ENCODE peak calls at places on chromosomes 12 and 14, in ten cellular contexts. D, E, H, X, C, W, S, L, K and V are unnamed samples.

GRCh38 chr12:3698218-3698974 is 54.5 kb downstream of the CRACR2A start:
- DNase-seq in D (no peak), E (no peak), H (no peak), X (peak; percentile 91), C (peak; percentile 93), W (no peak), S (no peak), L (peak; percentile 96), K (no peak), V (no peak)

GRCh38 chr12:49933793-49934192 is 16.7 kb upstream of the AQP2 start:
- DNase-seq in D (no peak), E (no peak), H (no peak), X (no peak), C (peak; percentile 36), W (no peak), S (no peak), L (peak; percentile 58), K (no peak), V (no peak)

GRCh38 chr14:35416108-35416750 is 11.7 kb upstream of the NFKBIA start:
- DNase-seq in D (no peak), E (peak; percentile 65), H (no peak), X (no peak), C (no peak), W (no peak), S (peak; percentile 54), L (no peak), K (no peak), V (no peak)

GRCh38 chr14:87628129-87628528 is 364.9 kb downstream of the GALC start:
- DNase-seq in D (peak; percentile 91), E (no peak), H (peak; percentile 52), X (no peak), C (no peak), W (peak; percentile 74), S (peak; percentile 41), L (peak; percentile 48), K (peak; percentile 27), V (no peak)

GRCh38 chr14:57866199-57866755 is 385 bp upstream of the SLC35F4 start:
- DNase-seq in D (no peak), E (no peak), H (no peak), X (no peak), C (no peak), W (no peak), S (no peak), L (no peak), K (no peak), V (no peak)

GRCh38 chr12:47757840-47758583 is 668 bp downstream of the RAPGEF3 start:
- DNase-seq in D (peak; percentile 72), E (no peak), H (no peak), X (no peak), C (no peak), W (no peak), S (no peak), L (no peak), K (no peak), V (no peak)

GRCh38 chr14:99660794-99661193 is 15.9 kb downstream of the HHIPL1 start:
- DNase-seq in D (peak; percentile 65), E (no peak), H (no peak), X (no peak), C (no peak), W (no peak), S (no peak), L (no peak), K (no peak), V (no peak)

GRCh38 chr14:68146812-68147211 is 327.2 kb downstream of the RAD51B start:
- DNase-seq in D (peak; percentile 78), E (no peak), H (peak; percentile 45), X (peak; percentile 67), C (peak; percentile 94), W (peak; percentile 38), S (no peak), L (peak; percentile 96), K (no peak), V (no peak)

GRCh38 chr12:96398422-96399080 is 1.7 kb downstream of the CDK17 start:
- DNase-seq in D (peak; percentile 29), E (no peak), H (no peak), X (no peak), C (no peak), W (no peak), S (peak; percentile 13), L (no peak), K (no peak), V (no peak)

GRCh38 chr12:132327351-132328171 is 1.8 kb downstream of the GALNT9 start:
- DNase-seq in D (peak; percentile 62), E (no peak), H (peak; percentile 48), X (peak; percentile 28), C (peak; percentile 88), W (peak; percentile 41), S (no peak), L (peak; percentile 86), K (no peak), V (peak; percentile 77)

GRCh38 chr12:102948941-102949352 is 8.5 kb upstream of the ASCL1 start:
- DNase-seq in D (peak; percentile 51), E (peak; percentile 70), H (peak; percentile 66), X (peak; percentile 40), C (peak; percentile 53), W (peak; percentile 40), S (peak; percentile 59), L (peak; percentile 65), K (no peak), V (peak; percentile 59)

GRCh38 chr14:66982247-66982646 is 207.0 kb upstream of the GARIN2 start:
- DNase-seq in D (no peak), E (no peak), H (no peak), X (no peak), C (no peak), W (no peak), S (no peak), L (no peak), K (no peak), V (no peak)

GRCh38 chr14:78445275-78445674 is 275.1 kb downstream of the NRXN3 start:
- DNase-seq in D (no peak), E (no peak), H (no peak), X (no peak), C (no peak), W (no peak), S (no peak), L (no peak), K (no peak), V (no peak)

DNA sequence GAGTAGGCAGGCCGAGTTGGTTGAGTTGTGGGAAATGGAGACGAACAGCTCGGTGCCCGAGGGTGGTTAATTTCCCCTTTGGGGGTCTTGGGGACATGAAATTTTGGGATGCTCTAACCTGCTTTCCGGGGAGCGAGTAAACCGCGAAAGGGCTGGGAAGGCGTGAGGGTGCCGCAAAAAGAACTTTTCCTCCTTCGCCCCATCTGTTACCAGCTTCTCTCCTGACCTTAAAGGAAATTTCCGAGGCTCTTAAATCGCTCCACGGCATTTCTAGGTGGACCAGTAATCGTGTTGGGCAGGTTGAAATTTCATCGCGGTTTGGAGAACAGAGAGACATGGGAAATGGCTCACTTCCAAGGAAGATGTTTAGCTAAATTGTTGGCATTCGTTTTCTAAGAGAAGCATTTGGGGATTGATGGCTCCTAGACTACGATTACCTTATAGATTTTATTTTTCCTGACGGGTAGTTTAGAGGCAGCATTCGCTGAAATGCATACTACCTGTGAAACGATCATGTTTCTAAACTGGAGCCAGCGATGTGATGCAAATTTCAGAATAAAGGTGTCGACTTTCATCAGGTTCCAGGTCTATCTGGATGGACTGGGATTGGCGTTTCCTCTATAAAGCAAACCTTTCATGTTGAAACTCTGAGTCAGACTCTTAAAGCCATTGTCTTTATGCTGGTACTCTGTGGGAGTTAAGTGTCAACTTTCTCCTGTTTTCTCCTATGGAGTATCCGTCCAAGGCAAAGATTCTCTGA is 414.5 kb downstream of the PCNX1 start:
- DNase-seq in D (peak; percentile 90), E (no peak), H (peak; percentile 19), X (peak; percentile 92), C (peak; percentile 29), W (no peak), S (peak; percentile 44), L (peak; percentile 67), K (no peak), V (no peak)
- H3K4me3 ChIP-seq in D (peak overlapping the region; percentile 66), E (peak overlapping the region; percentile 83), H (peak overlapping the region; percentile 68), X (peak overlapping the region; percentile 92), C (peak overlapping the region; percentile 79), W (peak overlapping the region; percentile 98), S (peak overlapping the region; percentile 90), L (peak overlapping the region; percentile 90), K (peak overlapping the region; percentile 97), V (peak overlapping the region; percentile 94)

DNA sequence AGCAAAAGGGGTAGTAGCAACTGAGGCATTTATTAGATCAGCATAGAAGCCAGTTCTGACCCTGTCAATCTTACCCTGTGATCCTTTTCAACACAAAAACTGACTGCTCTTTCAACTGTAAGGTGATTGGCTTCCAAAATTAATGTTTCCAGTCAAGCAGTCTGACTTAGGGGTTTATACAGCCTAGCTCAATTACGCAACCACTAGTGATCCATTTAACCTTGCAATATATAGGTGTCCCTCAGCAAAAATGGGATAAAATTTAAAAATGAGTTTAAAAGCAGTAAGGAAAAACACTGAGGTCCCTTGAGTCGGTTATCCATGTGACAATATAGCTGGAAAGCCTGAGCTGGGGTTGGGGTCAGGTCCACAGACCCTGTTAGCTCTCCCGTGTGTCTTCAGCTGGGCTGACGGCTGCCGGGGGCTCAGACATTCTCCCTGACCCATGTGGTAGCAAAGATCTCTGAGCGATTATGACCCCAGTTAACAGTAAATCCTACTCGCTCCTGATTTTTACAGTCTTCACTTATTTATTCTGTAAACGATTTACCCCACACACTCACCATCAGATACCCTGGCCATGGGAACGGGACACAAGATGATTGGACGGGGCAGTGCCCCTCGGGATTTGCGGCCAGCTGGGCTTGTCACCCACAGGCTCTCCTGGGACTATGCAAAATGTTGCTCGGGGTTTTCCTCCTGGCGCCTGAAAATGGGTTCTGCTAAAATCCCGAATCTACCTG is 16.6 kb downstream of the ADGRD1 start:
- DNase-seq in D (no peak), E (no peak), H (no peak), X (no peak), C (no peak), W (no peak), S (no peak), L (no peak), K (no peak), V (no peak)
- H3K4me3 ChIP-seq in D (no peak overlapping the region), E (no peak overlapping the region), H (no peak overlapping the region), X (no peak overlapping the region), C (no peak overlapping the region), W (no peak overlapping the region), S (no peak overlapping the region), L (no peak overlapping the region), K (no peak overlapping the region), V (no peak overlapping the region)

DNA sequence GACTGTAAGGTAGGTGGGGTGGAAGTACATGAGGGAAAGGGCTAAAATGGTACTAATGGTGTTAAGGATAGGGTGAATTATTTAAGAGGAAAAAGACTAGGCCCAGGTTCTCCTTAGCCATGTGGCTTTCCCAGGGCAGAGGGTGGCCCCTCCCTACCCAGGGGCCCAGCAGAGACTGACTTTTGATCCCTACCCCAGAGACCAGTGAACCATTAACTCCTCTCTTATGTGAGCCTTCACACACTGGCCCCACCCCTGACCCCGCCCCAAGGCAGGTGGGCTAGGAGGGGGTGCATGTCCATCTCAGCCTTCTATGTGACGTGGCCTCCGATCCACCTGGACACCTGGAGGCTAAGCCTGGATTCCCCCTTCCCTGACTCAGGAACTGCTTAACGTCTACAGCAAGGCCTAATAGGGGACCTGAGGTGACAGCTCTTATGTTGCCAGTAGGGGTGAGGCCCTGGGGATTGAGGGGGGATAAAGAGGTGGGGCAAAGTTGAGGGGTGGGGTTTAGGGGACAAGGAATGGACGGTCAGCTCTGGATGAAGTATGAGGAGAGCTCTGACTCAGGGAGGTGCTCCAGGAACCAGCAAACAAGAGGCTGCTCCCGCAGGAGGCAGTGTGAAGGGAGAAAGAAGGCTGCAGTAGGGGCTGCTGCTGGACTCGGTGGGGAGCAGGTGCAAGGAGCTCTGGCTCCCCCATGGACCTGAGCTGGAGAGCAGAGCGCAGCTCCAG is 765 bp downstream of the SLC39A5 start:
- DNase-seq in D (no peak), E (no peak), H (no peak), X (no peak), C (no peak), W (no peak), S (no peak), L (no peak), K (no peak), V (no peak)
- H3K4me3 ChIP-seq in D (no peak overlapping the region), E (no peak overlapping the region), H (no peak overlapping the region), X (no peak overlapping the region), C (no peak overlapping the region), W (no peak overlapping the region), S (no peak overlapping the region), L (no peak overlapping the region), K (no peak overlapping the region), V (no peak overlapping the region)

GRCh38 chr14:74610199-74610865 is 1.7 kb downstream of the LTBP2 start:
- DNase-seq in D (no peak), E (no peak), H (no peak), X (no peak), C (no peak), W (no peak), S (no peak), L (no peak), K (no peak), V (no peak)
- H3K4me3 ChIP-seq in D (no peak overlapping the region), E (no peak overlapping the region), H (peak overlapping the region; percentile 71), X (no peak overlapping the region), C (peak overlapping the region; percentile 80), W (peak overlapping the region; percentile 60), S (no peak overlapping the region), L (peak overlapping the region; percentile 68), K (peak overlapping the region; percentile 92), V (peak overlapping the region; percentile 57)